ENCODE peak calls at places on chromosomes 6 and 20, in ten cellular contexts. B is right cardiac atrium; J is esophagus squamous epithelium; R is CD8-positive, alpha-beta T cell; T is fibroblast of lung; N is ovary; M is PC-9; K is psoas muscle; O is thyroid gland; E is neural progenitor cell. F is an unnamed sample.
A peak's percentile ranks its signal among the peaks of the same experiment; 100 is the strongest.

GRCh38 chr6:12592634-12593033 is 123.9 kb upstream of the PHACTR1 start:
- DNase-seq in B (no peak), R (no peak), E (peak; percentile 33), J (no peak), N (no peak), M (peak; percentile 53), K (no peak), T (peak; percentile 47), O (no peak), F (no peak)

GRCh38 chr6:116265081-116265829 is 11.4 kb upstream of the TSPYL4 start:
- DNase-seq in B (peak; percentile 74), T (no peak), J (no peak), K (no peak), O (no peak), E (no peak), M (peak; percentile 34), R (no peak), N (no peak), F (no peak)

GRCh38 chr6:138912308-138912707 is 75.7 kb downstream of the REPS1 start:
- DNase-seq in N (no peak), M (no peak), J (no peak), B (no peak), E (no peak), K (no peak), R (no peak), T (no peak), O (no peak), F (no peak)

GRCh38 chr6:14713008-14713452 is 532.8 kb upstream of the JARID2 start:
- DNase-seq in B (peak; percentile 67), E (no peak), N (peak; percentile 49), K (peak; percentile 64), R (no peak), J (no peak), M (peak; percentile 79), O (no peak), T (peak; percentile 81), F (no peak)

GRCh38 chr20:51005214-51005613 is 17.7 kb downstream of the KCNG1 start:
- DNase-seq in E (no peak), R (no peak), M (no peak), O (no peak), B (no peak), K (no peak), N (no peak), T (no peak), J (no peak), F (no peak)

GRCh38 chr20:61497029-61497627 is 245.1 kb downstream of the CDH4 start:
- DNase-seq in T (no peak), O (no peak), K (no peak), R (no peak), J (no peak), B (no peak), M (no peak), N (no peak), E (no peak), F (no peak)

GRCh38 chr20:56630506-56631317 is 1.6 kb downstream of the TFAP2C start:
- DNase-seq in B (peak; percentile 49), J (no peak), T (peak; percentile 48), K (no peak), N (no peak), M (no peak), O (peak; percentile 21), E (peak; percentile 76), R (no peak), F (no peak)

GRCh38 chr20:5400164-5400762 is 83.5 kb upstream of the PROKR2 start:
- DNase-seq in N (no peak), R (no peak), T (peak; percentile 12), E (peak; percentile 73), M (no peak), B (no peak), J (no peak), K (no peak), O (no peak), F (no peak)

DNA sequence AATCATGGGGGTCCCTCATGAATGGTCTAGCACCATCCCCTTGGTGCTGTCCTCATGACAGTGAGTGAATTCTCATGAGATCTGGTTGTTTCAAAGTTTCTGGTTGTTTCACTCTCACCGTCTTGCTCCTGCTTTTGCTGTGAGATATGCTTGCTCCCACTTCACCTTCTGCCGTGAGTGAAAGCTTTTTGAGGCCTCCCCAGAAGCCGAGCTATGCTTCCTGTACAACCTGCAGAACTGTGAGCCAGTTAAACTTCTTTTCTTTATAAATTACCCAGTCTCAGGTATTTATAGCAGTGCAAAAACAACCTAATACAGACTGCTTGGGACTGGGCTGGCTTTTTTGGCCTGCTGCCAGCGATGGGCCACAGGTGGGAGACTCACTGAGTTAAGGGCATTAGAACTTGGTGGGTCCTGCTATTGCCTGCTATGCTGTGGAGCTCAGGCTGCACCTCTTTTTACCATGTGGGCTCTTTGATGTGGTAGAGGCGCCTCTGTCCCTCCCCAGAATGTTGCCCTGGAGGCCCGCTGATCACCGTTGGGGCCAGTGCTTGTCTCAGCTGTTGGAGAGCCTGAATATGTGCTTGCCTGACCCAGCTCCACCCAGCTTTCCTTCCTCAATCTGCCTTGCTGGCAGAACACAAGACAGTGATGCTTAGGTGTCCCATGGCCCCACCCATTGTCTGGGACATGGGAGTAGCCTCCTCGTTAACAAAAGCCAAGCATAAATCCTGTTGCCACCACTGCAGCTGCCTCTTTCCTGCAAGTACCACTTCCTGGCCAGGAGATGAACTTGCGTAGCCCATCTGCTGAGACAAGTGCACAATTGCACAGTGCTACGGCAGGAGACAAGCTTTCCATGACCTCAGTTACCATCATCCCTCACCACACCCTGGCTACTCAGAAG is 47.1 kb downstream of the IGF2R start:
- DNase-seq in R (no peak), E (no peak), M (no peak), O (no peak), N (no peak), B (peak; percentile 55), J (no peak), T (no peak), K (no peak), F (no peak)
- H3K27ac ChIP-seq in R (peak overlapping the region; percentile 3), E (no peak overlapping the region), M (no peak overlapping the region), O (no peak overlapping the region), N (no peak overlapping the region), B (no peak overlapping the region), J (no peak overlapping the region), T (no peak overlapping the region), K (no peak overlapping the region), F (no peak overlapping the region)

DNA sequence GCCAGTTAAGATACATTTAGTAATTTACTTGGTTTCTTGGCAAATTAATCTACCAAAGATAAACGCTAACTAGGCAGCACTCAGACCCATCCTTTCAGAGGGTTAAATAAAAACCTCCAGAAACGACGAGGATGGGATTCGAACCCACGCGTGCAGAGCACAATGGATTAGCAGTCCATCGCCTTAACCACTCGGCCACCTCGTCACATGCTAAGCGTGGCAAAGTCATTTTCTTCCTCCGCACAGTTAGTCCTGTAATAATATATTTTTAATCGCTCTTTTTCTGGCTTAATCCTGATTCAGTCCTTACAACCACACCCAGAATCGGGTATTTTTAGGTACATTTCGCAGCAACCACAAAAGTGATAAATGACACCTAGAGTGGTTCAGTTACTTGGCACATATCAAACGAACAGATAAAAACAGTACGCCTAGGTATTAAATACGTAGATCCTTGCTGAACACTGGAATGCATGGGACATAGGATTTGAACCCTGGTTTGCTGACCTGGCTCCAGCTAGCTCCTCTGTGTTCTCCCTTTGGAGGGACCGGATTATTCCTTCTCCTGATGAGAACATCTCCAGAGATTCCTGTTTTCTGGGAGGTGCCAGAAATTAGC is 71.6 kb downstream of the GPX5 start:
- DNase-seq in O (no peak), R (no peak), K (no peak), N (no peak), M (peak; percentile 61), B (peak; percentile 47), T (peak; percentile 54), E (peak; percentile 66), J (no peak), F (no peak)
- H3K4me3 ChIP-seq in O (no peak overlapping the region), R (no peak overlapping the region), K (no peak overlapping the region), N (no peak overlapping the region), M (peak overlapping the region; percentile 60), B (peak overlapping the region; percentile 22), T (peak overlapping the region; percentile 28), E (peak overlapping the region; percentile 60), J (no peak overlapping the region), F (no peak overlapping the region)

GRCh38 chr20:14657231-14657630 is 319.8 kb upstream of the FLRT3 start:
- DNase-seq in T (no peak), M (no peak), R (no peak), O (no peak), K (no peak), E (no peak), J (no peak), N (no peak), B (no peak), F (no peak)
- H3K9me3 ChIP-seq in T (no peaks in the 10 kb centered on the region), M (no peaks in the 10 kb centered on the region), R (no peaks in the 10 kb centered on the region), O (no peaks in the 10 kb centered on the region), K (no peaks in the 10 kb centered on the region), E (no peaks in the 10 kb centered on the region), J (no peaks in the 10 kb centered on the region), N (no peaks in the 10 kb centered on the region), B (no peaks in the 10 kb centered on the region), F (no peaks in the 10 kb centered on the region)

GRCh38 chr20:2135018-2135417 is 33.4 kb downstream of the STK35 start:
- DNase-seq in B (no peak), R (no peak), M (no peak), T (peak; percentile 22), N (no peak), O (no peak), E (no peak), J (no peak), K (no peak), F (no peak)

GRCh38 chr20:2132461-2132901 is 30.9 kb downstream of the STK35 start:
- DNase-seq in B (no peak), M (peak; percentile 58), T (peak; percentile 64), N (no peak), K (no peak), J (no peak), O (no peak), E (no peak), R (no peak), F (no peak)

GRCh38 chr20:2136275-2136674 is 34.6 kb downstream of the STK35 start:
- DNase-seq in E (no peak), R (no peak), O (peak; percentile 67), T (no peak), M (no peak), B (no peak), K (no peak), N (no peak), J (no peak), F (no peak)

GRCh38 chr20:2131366-2131765 is 29.7 kb downstream of the STK35 start:
- DNase-seq in O (no peak), R (no peak), N (no peak), E (no peak), B (no peak), M (no peak), T (peak; percentile 86), J (no peak), K (no peak), F (no peak)

DNA sequence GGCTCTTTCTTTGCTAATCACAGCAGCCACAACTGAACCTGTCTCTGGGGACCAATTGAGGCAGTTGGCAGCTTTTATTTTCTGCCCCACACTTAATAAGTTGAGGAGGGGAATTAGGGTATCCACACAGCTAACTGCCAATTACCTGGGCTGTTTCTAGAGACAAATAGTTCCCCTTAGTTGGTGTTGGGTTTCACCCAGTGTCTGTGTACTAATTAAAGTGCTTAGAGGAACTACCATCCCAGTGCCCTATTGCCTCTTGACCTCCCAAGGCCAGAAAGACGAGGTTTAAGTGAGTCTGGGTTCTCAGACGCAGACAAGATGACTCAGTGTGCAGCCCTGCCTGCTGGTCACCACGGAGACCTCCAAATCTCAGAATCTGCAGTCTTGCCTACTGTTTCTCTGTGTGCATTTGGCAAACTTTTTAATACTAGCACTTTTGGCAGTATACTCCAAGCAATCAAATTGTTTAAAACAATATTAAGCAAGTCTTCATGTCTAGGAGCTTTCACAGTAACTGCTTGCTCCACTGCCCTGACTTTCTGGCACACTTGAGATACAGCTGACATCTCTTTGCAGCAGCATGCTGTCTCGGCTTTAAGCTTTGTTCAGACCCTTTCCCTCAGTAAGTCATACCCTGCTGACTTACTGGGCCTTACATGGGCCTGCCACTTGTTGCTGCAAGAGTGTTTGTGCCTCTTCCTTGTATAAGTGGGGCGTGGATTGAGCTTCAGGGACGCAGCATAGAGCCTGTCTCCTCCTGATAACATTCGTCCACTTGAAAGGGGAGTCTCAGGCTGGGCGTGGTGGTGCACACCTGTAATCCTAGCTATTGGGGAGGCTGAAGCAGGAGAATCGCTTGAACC is 31.9 kb downstream of the STK35 start:
- DNase-seq in R (no peak), M (peak; percentile 56), E (peak; percentile 54), B (peak; percentile 72), K (no peak), J (no peak), T (peak; percentile 84), O (peak; percentile 41), N (no peak), F (no peak)
- H3K27ac ChIP-seq in R (no peak overlapping the region), M (peak overlapping the region; percentile 73), E (no peak overlapping the region), B (peak overlapping the region; percentile 43), K (peak overlapping the region; percentile 51), J (peak overlapping the region; percentile 72), T (peak overlapping the region; percentile 40), O (no peak overlapping the region), N (no peak overlapping the region), F (peak overlapping the region; percentile 48)

F was measured in AG04450.